ENCODE peak calls at places on chromosomes 7 and 10, in six cellular contexts. Z is GM12891, G is HepG2, V is K562, Q is GM12878, K is H1. N is an unnamed sample.

GRCh38 chr10:124944982-124945381 is 3.1 kb downstream of the ZRANB1 start:
- DNase-seq in Z (no peak), G (no peak), V (no peak), Q (no peak), K (no peak), N (no peak)

GRCh38 chr10:48251525-48252353 is 22.8 kb downstream of the FRMPD2 start:
- DNase-seq in Z (no peak), G (no peak), V (no peak), Q (no peak), K (no peak), N (no peak)

GRCh38 chr10:57657164-57657765 is 610.4 kb downstream of the IPMK start:
- DNase-seq in Z (no peak), G (peak; percentile 53), V (peak; percentile 57), Q (no peak), K (peak; percentile 54), N (peak; percentile 1)

GRCh38 chr10:101032637-101033201 is 1.7 kb downstream of the SFXN3 start:
- DNase-seq in Z (no peak), G (peak; percentile 44), V (peak; percentile 42), Q (no peak), K (no peak), N (no peak)

GRCh38 chr7:24619978-24620377 is 46.7 kb downstream of the PALS2 start:
- DNase-seq in Z (no peak), G (no peak), V (no peak), Q (no peak), K (no peak), N (no peak)

GRCh38 chr7:92095424-92095823 is 38.9 kb downstream of the CYP51A1 start:
- DNase-seq in Z (no peak), G (no peak), V (no peak), Q (no peak), K (no peak), N (no peak)

GRCh38 chr7:38656976-38657375 is 25.8 kb upstream of the AMPH start:
- DNase-seq in Z (no peak), G (no peak), V (no peak), Q (no peak), K (no peak), N (no peak)

GRCh38 chr10:31939797-31940708 is 11.4 kb upstream of the ARHGAP12 start:
- DNase-seq in Z (no peak), G (no peak), V (no peak), Q (no peak), K (no peak), N (no peak)

GRCh38 chr10:78913219-78914059 is 155.3 kb upstream of the ZMIZ1 start:
- DNase-seq in Z (no peak), G (peak; percentile 86), V (no peak), Q (no peak), K (peak; percentile 51), N (no peak)

GRCh38 chr10:128855656-128856428 is 611.2 kb upstream of the MGMT start:
- DNase-seq in Z (no peak), G (no peak), V (no peak), Q (no peak), K (no peak), N (no peak)

GRCh38 chr10:118827466-118828155 is 72.8 kb upstream of the CACUL1 start:
- DNase-seq in Z (no peak), G (no peak), V (peak; percentile 8), Q (no peak), K (no peak), N (no peak)

GRCh38 chr10:118835682-118836326 is 81.0 kb upstream of the CACUL1 start:
- DNase-seq in Z (no peak), G (no peak), V (no peak), Q (no peak), K (no peak), N (no peak)

DNA sequence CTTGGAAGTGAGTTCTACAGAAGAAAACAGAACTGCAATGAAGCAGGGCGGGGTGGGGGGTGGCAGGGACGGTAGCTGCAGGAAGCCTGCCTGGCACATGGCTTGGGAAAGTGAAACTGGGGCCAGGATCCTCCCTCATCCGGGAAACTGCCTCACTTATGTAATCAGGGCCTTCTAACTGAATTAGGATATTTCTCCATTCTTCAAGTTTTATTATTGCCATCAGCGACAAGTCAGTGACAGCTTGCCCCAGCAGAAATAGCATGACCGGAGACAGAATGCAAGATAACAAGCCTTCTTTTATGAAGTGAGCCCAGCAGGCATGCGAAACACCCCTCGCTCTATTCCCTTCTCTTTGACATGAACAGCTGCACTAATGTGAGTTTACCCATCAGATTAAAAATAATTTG is 77.5 kb upstream of the CACUL1 start:
- DNase-seq in Z (no peak), G (no peak), V (no peak), Q (no peak), K (no peak), N (no peak)
- TF ChIP-seq POLR2AphosphoS5 in Z (no peak), G (no peak), V (no peak), Q (no peak), K (no peak), N (no peak)

GRCh38 chr10:106338486-106338885 is 826.0 kb downstream of the SORCS1 start:
- DNase-seq in Z (no peak), G (no peak), V (no peak), Q (no peak), K (no peak), N (no peak)
- TF ChIP-seq TAF1 in Z (no peak), G (no peak), V (no peak), Q (no peak), K (no peak), N (no peak)

DNA sequence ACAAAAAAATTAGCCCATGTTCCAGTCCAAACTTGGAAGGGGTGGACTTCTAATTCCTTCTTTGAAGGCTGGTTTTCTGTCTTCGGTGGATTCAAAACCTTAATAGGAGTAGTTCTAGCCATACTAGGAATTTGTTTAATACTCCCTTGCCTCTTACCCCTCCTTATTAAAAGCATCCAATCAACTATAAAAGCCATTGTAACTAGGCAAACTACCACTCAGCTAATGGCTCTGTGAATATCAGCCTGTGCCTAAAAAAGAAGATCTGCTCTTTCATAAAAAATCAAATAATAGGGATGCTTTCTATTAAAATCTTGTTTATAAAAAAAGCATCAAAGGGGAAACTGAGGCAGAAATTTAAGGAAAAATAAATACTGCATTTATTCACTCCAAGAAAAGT is 4.1 kb upstream of the ADCK2 start:
- DNase-seq in Z (no peak), G (no peak), V (no peak), Q (no peak), K (no peak), N (no peak)
- TF ChIP-seq POLR2A in Z (no peak), G (no peak), V (no peak), Q (no peak), K (no peak), N (no peak)

GRCh38 chr10:29387269-29387668 is 98.4 kb downstream of the LYZL1 start:
- DNase-seq in Z (no peak), G (no peak), V (no peak), Q (no peak), K (no peak), N (no peak)
- TF ChIP-seq POLR2AphosphoS5 in Z (no peak), G (no peak), V (no peak), Q (no peak), K (no peak), N (no peak)

GRCh38 chr7:135922263-135922662 is 54.9 kb downstream of the MTPN start:
- DNase-seq in Z (no peak), G (no peak), V (no peak), Q (no peak), K (no peak), N (no peak)

GRCh38 chr7:135920478-135920877 is 56.7 kb downstream of the MTPN start:
- DNase-seq in Z (no peak), G (no peak), V (no peak), Q (no peak), K (no peak), N (no peak)

GRCh38 chr7:135917721-135918120 is 59.4 kb downstream of the MTPN start:
- DNase-seq in Z (no peak), G (no peak), V (no peak), Q (no peak), K (no peak), N (no peak)

GRCh38 chr7:135918134-135918533 is 59.0 kb downstream of the MTPN start:
- DNase-seq in Z (no peak), G (no peak), V (no peak), Q (no peak), K (no peak), N (no peak)

DNA sequence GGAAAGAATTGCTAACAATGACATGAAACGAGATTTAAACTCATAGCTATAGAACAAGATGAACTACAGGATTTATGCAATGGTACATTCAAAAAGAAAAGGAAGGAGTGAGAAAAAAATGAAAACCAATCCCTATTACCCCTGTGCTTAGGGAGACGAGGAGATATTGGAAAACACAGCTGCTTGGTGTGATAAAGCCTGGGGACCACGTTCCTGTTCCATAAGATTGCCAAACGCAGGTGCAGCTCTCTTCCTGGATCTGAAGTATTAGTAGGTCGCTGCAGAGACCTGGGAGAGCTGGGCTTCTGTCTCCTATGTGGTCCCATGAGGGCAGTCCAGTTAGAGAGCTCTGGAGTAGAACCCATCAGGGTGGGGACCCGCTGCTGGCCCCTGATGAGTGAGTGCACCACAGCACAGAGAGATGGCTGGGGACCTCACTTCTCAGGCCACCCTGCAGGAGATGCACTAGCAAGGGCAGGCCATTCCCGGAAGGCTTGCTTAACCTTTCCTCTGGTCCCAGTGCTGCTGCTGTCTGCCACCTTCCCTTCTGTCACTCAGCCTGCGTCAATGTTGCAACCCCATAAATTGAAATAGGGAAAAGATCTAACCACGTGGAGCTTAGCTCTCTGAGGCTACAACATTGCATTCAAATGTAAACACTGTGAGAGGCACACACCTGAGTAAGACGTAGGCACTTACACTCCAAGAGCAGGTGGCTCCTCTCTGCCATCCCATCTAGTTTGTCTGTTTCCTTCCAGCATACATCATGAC is 57.9 kb downstream of the MTPN start:
- DNase-seq in Z (no peak), G (no peak), V (no peak), Q (no peak), K (no peak), N (no peak)
- TF ChIP-seq TAF1 in Z (no peak), G (no peak), V (no peak), Q (no peak), K (no peak), N (no peak)

GRCh38 chr10:24383681-24384106 is 174.8 kb downstream of the KIAA1217 start:
- DNase-seq in Z (peak; percentile 40), G (peak; percentile 63), V (peak; percentile 78), Q (peak; percentile 86), K (peak; percentile 75), N (peak; percentile 48)
- TF ChIP-seq POLR2A in Z (no peak), G (no peak), V (no peak), Q (no peak), K (no peak), N (no peak)

DNA sequence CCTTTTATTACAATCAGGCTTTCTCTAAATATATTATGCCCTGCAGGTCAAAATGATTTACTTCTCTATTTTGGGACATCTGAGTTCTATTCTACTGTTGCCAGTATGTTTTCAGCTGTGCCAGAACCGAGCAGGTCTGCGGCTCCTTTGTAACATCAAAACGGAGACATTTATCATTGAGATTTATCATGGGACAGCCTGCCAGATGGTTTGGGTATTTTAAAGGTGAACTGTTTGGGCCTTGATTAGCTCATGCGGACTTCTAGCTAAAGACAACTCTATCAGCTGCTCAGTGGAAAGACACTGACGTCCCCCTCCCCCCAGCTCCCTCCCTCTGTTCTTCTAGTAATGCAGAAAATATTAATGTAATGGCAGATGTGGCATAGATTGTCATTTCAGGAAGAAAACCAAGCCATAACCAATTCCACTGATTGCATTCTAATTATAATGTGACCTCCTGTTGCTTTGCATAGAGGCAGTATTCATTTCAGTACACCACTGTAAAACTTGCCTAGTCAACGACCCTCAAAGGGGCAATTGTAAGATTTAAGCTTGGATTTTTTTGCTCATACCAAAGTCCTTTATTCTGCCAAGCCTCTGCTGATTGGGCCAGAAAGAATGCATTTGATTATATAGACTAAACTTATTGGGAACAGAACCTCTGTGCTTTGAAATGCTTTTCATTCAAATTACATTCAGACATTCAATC is 966.7 kb downstream of the LRMDA start:
- DNase-seq in Z (no peak), G (no peak), V (no peak), Q (no peak), K (no peak), N (no peak)
- TF ChIP-seq POLR2AphosphoS5 in Z (no peak), G (no peak), V (no peak), Q (no peak), K (no peak), N (no peak)

GRCh38 chr10:69101451-69102095 is 13.7 kb downstream of the SRGN start:
- DNase-seq in Z (no peak), G (no peak), V (peak; percentile 54), Q (no peak), K (no peak), N (no peak)
- TF ChIP-seq TAF1 in Z (no peak), G (no peak), V (no peak), Q (no peak), K (no peak), N (no peak)

N was measured in GM12892.